ENCODE peak calls at places on chromosomes 16 and 17, in six cellular contexts. K, R, S, F, L and Z are unnamed samples.
A peak's percentile ranks its signal among the peaks of the same experiment; 100 is the strongest.

GRCh38 chr17:5758651-5759050 is 174.3 kb upstream of the NLRP1 start:
- DNase-seq in K (no peak), R (peak; percentile 10), S (no peak), F (no peak), L (peak; percentile 28), Z (no peak)

GRCh38 chr16:53756329-53756996 is 52.5 kb downstream of the FTO start:
- DNase-seq in K (no peak), R (no peak), S (no peak), F (no peak), L (peak; percentile 36), Z (no peak)

GRCh38 chr16:85327731-85328664 is 215.7 kb upstream of the CIBAR2 start:
- DNase-seq in K (no peak), R (no peak), S (no peak), F (no peak), L (no peak), Z (no peak)

GRCh38 chr16:20812510-20812909 is 6.2 kb downstream of the REXO5 start:
- DNase-seq in K (no peak), R (no peak), S (no peak), F (no peak), L (no peak), Z (no peak)

GRCh38 chr17:8965394-8966168 is at the start of gene PIK3R5:
- DNase-seq in K (peak; percentile 66), R (peak; percentile 66), S (peak; percentile 81), F (peak; percentile 81), L (no peak), Z (no peak)

GRCh38 chr16:4987580-4988374 is 29.6 kb downstream of the SEC14L5 start:
- DNase-seq in K (no peak), R (no peak), S (no peak), F (no peak), L (no peak), Z (no peak)

GRCh38 chr16:9139965-9140364 is 48.5 kb downstream of the HAPSTR1 start:
- DNase-seq in K (peak; percentile 15), R (no peak), S (no peak), F (no peak), L (peak; percentile 35), Z (no peak)

GRCh38 chr17:60832206-60832605 is 154.6 kb downstream of the BCAS3 start:
- DNase-seq in K (no peak), R (no peak), S (no peak), F (no peak), L (no peak), Z (no peak)

GRCh38 chr16:23833960-23834685 is 1.7 kb upstream of the PRKCB start:
- DNase-seq in K (no peak), R (no peak), S (no peak), F (no peak), L (no peak), Z (no peak)

GRCh38 chr16:31360296-31360695 is 5.3 kb downstream of the ITGAX start:
- DNase-seq in K (peak; percentile 23), R (no peak), S (no peak), F (no peak), L (no peak), Z (no peak)

GRCh38 chr16:77435240-77435819 is 496 bp upstream of the ADAMTS18 start:
- DNase-seq in K (no peak), R (no peak), S (no peak), F (no peak), L (no peak), Z (no peak)

GRCh38 chr16:21194771-21195301 is 16.5 kb downstream of the ZP2 start:
- DNase-seq in K (no peak), R (no peak), S (no peak), F (no peak), L (no peak), Z (no peak)

GRCh38 chr16:10383626-10384025 is 2.2 kb upstream of the ATF7IP2 start:
- DNase-seq in K (no peak), R (no peak), S (no peak), F (no peak), L (no peak), Z (no peak)

GRCh38 chr16:11501583-11502138 is 85.1 kb downstream of the LITAF start:
- DNase-seq in K (peak; percentile 23), R (no peak), S (no peak), F (no peak), L (no peak), Z (no peak)

GRCh38 chr16:30985401-30986128 is 558 bp downstream of the HSD3B7 start:
- DNase-seq in K (peak; percentile 77), R (peak; percentile 92), S (no peak), F (no peak), L (no peak), Z (no peak)

GRCh38 chr16:79628501-79628975 is 28.0 kb upstream of the MAF start:
- DNase-seq in K (no peak), R (no peak), S (no peak), F (no peak), L (peak; percentile 19), Z (no peak)

GRCh38 chr17:77541995-77542394 is 401.2 kb downstream of the SEC14L1 start:
- DNase-seq in K (peak; percentile 36), R (no peak), S (no peak), F (no peak), L (no peak), Z (no peak)

GRCh38 chr17:40323317-40323716 is 14.3 kb downstream of the RARA start:
- DNase-seq in K (no peak), R (no peak), S (no peak), F (no peak), L (no peak), Z (no peak)

GRCh38 chr17:70089513-70090148 is 14.6 kb downstream of the KCNJ16 start:
- DNase-seq in K (no peak), R (peak; percentile 28), S (no peak), F (no peak), L (no peak), Z (no peak)

GRCh38 chr16:10895053-10895946 is 18.3 kb downstream of the CIITA start:
- DNase-seq in K (peak; percentile 62), R (no peak), S (no peak), F (peak; percentile 33), L (peak; percentile 38), Z (no peak)

GRCh38 chr17:69714659-69715058 is 300.2 kb downstream of the MAP2K6 start:
- DNase-seq in K (no peak), R (no peak), S (no peak), F (no peak), L (peak; percentile 71), Z (no peak)

GRCh38 chr17:79646721-79647455 is 36.0 kb upstream of the RBFOX3 start:
- DNase-seq in K (no peak), R (no peak), S (no peak), F (no peak), L (no peak), Z (no peak)

GRCh38 chr16:82995927-82996441 is 369.2 kb downstream of the CDH13 start:
- DNase-seq in K (no peak), R (no peak), S (no peak), F (no peak), L (peak; percentile 88), Z (no peak)

GRCh38 chr17:47905221-47905733 is 9.2 kb downstream of the SP2 start:
- DNase-seq in K (peak; percentile 88), R (peak; percentile 69), S (no peak), F (no peak), L (peak; percentile 78), Z (peak; percentile 53)
- H3K27ac ChIP-seq in K (peak overlapping the region; percentile 88), R (peak overlapping the region; percentile 76), S (no peak overlapping the region), F (no peak overlapping the region), L (peak overlapping the region; percentile 12), Z (peak overlapping the region; percentile 60)

GRCh38 chr17:55303701-55304145 is 39.0 kb downstream of the HLF start:
- DNase-seq in K (no peak), R (no peak), S (no peak), F (no peak), L (peak; percentile 13), Z (no peak)
- H3K27ac ChIP-seq in K (no peak overlapping the region), R (no peak overlapping the region), S (no peak overlapping the region), F (no peak overlapping the region), L (no peak overlapping the region), Z (no peak overlapping the region)

DNA sequence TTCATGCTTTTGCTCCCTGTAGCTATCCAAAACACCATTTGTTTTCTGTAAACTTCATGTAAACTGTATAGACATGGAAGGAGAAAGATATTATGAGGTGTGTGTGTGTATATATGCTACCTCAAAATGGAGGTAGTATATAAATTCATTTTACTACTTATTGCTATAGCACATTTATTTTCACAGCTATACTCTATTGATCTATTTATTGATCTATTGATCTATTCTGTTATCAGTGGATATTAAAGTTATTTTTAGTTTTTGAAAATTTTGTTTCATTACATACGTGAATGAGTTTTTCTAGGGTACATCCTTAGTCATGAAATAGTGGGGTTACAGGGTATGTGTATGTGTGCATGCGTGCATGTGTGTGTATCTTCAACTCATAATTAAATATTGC is 15.5 kb downstream of the ZNRF1 start:
- DNase-seq in K (no peak), R (no peak), S (no peak), F (no peak), L (no peak), Z (no peak)
- H3K27ac ChIP-seq in K (no peak overlapping the region), R (no peak overlapping the region), S (no peak overlapping the region), F (no peak overlapping the region), L (no peak overlapping the region), Z (no peak overlapping the region)

GRCh38 chr17:51029568-51030463 is 90.9 kb downstream of the SPAG9 start:
- DNase-seq in K (no peak), R (no peak), S (peak; percentile 75), F (no peak), L (peak; percentile 54), Z (no peak)
- H3K27ac ChIP-seq in K (peak overlapping the region; percentile 37), R (peak overlapping the region; percentile 69), S (peak overlapping the region; percentile 80), F (peak overlapping the region; percentile 56), L (no peak overlapping the region), Z (no peak overlapping the region)

GRCh38 chr17:57482657-57483056 is 226.3 kb downstream of the MSI2 start:
- DNase-seq in K (no peak), R (no peak), S (no peak), F (no peak), L (peak; percentile 43), Z (no peak)
- H3K27ac ChIP-seq in K (no peak overlapping the region), R (no peak overlapping the region), S (no peak overlapping the region), F (no peak overlapping the region), L (peak overlapping the region; percentile 34), Z (no peak overlapping the region)

DNA sequence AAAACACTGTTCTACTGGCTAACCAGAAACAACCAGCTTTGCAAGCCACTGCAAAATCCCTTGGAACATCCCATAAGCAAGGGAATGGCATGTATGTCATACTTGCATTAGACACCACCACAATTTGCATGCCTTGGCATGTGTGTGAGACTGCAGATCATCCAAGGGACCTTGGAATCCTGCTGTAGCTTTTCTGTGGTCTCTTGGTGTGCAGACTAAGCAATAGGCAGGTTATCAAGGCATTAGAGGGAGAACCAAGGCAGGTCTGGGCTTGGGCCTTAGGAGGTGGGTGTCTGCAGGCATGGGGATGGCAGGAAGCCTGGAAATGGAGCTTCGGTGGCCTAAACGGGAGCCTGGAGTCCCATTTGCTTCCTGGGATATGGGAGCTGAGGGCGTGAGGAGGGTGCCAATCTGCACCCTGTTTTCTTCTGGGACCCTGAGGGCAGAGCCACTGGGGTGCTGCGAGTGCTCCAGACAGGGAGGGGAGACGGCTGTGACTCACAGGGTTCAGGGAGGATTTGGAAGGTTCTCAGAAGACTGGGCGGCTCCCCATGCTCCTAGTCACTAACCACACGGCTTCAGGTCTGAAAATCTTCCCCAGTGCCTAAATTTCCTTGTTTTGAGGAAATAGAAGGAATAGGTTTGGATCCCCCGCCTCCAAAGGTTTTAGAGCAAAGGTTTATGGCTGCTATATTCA is 36.6 kb downstream of the FAM20A start:
- DNase-seq in K (no peak), R (no peak), S (no peak), F (no peak), L (no peak), Z (no peak)
- H3K27ac ChIP-seq in K (no peak overlapping the region), R (no peak overlapping the region), S (no peak overlapping the region), F (no peak overlapping the region), L (no peak overlapping the region), Z (no peak overlapping the region)